ENCODE peak calls at places on chromosomes 11 and 22, in six cellular contexts. Z is ELF-1, M is NCI-H1105, Q is GM12878, T is endothelial cell, A is H1. X is an unnamed sample.

GRCh38 chr11:16126361-16126760 is 230.0 kb downstream of the SOX6 start:
- DNase-seq in Z (no peak), M (peak; percentile 85), Q (no peak), T (peak; percentile 8), A (no peak), X (no peak)

GRCh38 chr22:27487600-27488450 is 313.7 kb downstream of the MN1 start:
- DNase-seq in Z (no peak), M (no peak), Q (no peak), T (no peak), A (no peak), X (no peak)

GRCh38 chr11:110147965-110148709 is 54.9 kb downstream of the ZC3H12C start:
- DNase-seq in Z (no peak), M (no peak), Q (no peak), T (no peak), A (no peak), X (peak; percentile 26)

GRCh38 chr11:73783483-73784020 is 4.1 kb upstream of the MRPL48 start:
- DNase-seq in Z (no peak), M (no peak), Q (no peak), T (no peak), A (no peak), X (no peak)

GRCh38 chr22:37373451-37373850 is 53.8 kb downstream of the ELFN2 start:
- DNase-seq in Z (no peak), M (no peak), Q (no peak), T (no peak), A (no peak), X (no peak)

GRCh38 chr22:42560781-42561180 is 7.0 kb downstream of the SERHL2 start:
- DNase-seq in Z (peak; percentile 73), M (no peak), Q (no peak), T (peak; percentile 29), A (no peak), X (peak; percentile 8)

GRCh38 chr11:19077965-19078364 is 17.4 kb upstream of the MRGPRX2 start:
- DNase-seq in Z (no peak), M (no peak), Q (no peak), T (no peak), A (no peak), X (no peak)

GRCh38 chr11:117815262-117815803 is 9.2 kb downstream of the FXYD2 start:
- DNase-seq in Z (peak; percentile 35), M (no peak), Q (peak; percentile 94), T (no peak), A (no peak), X (no peak)

X was measured in kidney glomerular epithelial cell.